ENCODE peak calls at places on chromosomes 11 and 22, in five cellular contexts. M is fibroblast of villous mesenchyme, D is GM12865, E is epithelial cell of esophagus, J is choroid plexus epithelial cell. Q is an unnamed sample.

GRCh38 chr11:111449696-111450479 is 62.3 kb downstream of the BTG4 start:
- DNase-seq in M (no peak), D (no peak), E (no peak), J (no peak), Q (no peak)

GRCh38 chr22:10961043-10961860 is 4566.7 kb upstream of the OR11H1 start:
- DNase-seq in M (no peak), D (no peak), E (no peak), J (no peak), Q (no peak)

GRCh38 chr11:1049911-1050580 is 13.5 kb upstream of the MUC6 start:
- DNase-seq in M (no peak), D (no peak), E (no peak), J (no peak), Q (no peak)

GRCh38 chr11:12150831-12151382 is 40.5 kb downstream of the MICAL2 start:
- DNase-seq in M (peak; percentile 95), D (no peak), E (peak; percentile 53), J (peak; percentile 87), Q (peak; percentile 55)

GRCh38 chr11:69205125-69205928 is 49.6 kb downstream of the SMIM38 start:
- DNase-seq in M (no peak), D (no peak), E (no peak), J (no peak), Q (no peak)

GRCh38 chr11:94330789-94331188 is 26.4 kb downstream of the IZUMO1R start:
- DNase-seq in M (peak; percentile 4), D (no peak), E (peak; percentile 83), J (no peak), Q (no peak)

GRCh38 chr11:95884364-95884763 is 39.5 kb downstream of the MTMR2 start:
- DNase-seq in M (peak; percentile 68), D (no peak), E (peak; percentile 80), J (peak; percentile 81), Q (peak; percentile 45)

GRCh38 chr22:45777046-45777851 is 105.6 kb downstream of the ATXN10 start:
- DNase-seq in M (no peak), D (no peak), E (peak; percentile 79), J (peak; percentile 50), Q (no peak)

GRCh38 chr22:48099671-48100070 is 1337.2 kb downstream of the TBC1D22A start:
- DNase-seq in M (no peak), D (no peak), E (no peak), J (no peak), Q (no peak)

GRCh38 chr22:49943405-49943765 is 17.2 kb upstream of the PIM3 start:
- DNase-seq in M (no peak), D (no peak), E (no peak), J (no peak), Q (no peak)
- H3K4me3 ChIP-seq in M (no peak overlapping the region), D (no peak overlapping the region), E (no peak overlapping the region), J (no peak overlapping the region), Q (no peak overlapping the region)

DNA sequence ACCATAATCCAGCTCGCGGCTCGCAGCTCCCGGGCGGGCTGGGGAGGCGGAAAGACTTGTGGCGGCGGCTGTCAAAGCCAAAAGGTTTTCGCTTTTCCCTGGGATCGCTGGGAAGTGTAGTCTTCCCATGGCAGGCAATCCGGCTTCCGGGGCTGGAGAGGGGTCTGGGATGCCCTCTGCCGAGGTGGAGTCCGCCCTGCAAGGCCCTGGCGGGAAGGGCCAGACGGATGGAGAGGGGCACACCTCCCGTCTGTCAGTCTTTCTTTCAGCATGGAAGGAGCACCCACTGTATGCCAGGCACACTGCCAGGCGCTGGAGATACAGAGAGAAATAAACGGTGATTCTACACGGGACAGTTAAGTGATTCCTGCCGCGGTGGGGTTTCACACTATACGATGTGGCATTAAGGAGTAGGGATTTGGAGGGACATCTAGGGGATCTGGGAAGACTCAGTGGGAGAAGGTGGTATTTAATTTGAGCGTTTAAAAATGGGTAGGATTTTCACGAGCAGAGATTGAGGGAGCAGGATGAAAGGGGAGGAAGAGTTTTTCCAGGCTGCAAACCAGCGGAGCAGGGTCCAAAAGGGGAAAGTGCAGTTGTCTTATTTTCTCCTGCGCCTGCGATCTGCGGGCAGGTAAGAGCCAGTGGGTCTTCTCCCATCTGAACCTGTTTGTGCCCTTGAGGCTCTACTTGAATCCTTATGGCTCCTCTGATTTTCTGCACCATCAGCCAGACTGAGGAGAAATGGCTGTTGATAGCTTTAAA is at the start of gene BACE1:
- DNase-seq in M (peak; percentile 85), D (no peak), E (peak; percentile 74), J (peak; percentile 82), Q (peak; percentile 78)
- TF ChIP-seq CTCF in M (peak; percentile 58), D (no peak), E (peak; percentile 17), J (peak; percentile 53), Q (peak; percentile 55)

GRCh38 chr22:40107244-40107643 is 70.5 kb upstream of the TNRC6B start:
- DNase-seq in M (peak; percentile 28), D (no peak), E (no peak), J (peak; percentile 22), Q (peak; percentile 5)
- H3K4me3 ChIP-seq in M (peak overlapping the region; percentile 36), D (peak overlapping the region; percentile 24), E (no peak overlapping the region), J (peak overlapping the region; percentile 7), Q (no peak overlapping the region)

GRCh38 chr22:35352214-35353111 is 28.4 kb upstream of the HMOX1 start:
- DNase-seq in M (no peak), D (peak; percentile 77), E (no peak), J (no peak), Q (no peak)
- TF ChIP-seq CTCF in M (peak; percentile 7), D (peak; percentile 28), E (no peak), J (no peak), Q (peak; percentile 16)

DNA sequence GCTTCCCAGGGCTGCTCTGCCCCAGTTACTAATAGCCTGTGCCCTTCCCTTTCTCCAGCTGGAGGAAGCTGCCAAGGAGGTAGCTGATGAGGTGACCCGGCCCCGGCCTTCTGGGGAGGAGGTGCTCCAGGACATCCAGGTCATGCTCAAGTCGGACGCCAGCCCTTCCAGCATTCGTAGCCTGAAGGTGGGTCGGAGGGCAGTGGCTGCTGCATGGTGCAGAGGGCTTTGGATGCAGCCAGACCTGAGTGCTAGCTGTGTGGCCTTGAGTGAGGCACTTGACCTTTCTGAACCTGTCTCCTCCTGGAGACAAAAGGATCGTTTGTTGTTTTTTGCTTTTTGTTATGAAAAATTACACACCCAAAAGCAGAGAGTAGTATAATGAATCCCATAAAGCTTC is 3.4 kb downstream of the MCM5 start:
- DNase-seq in M (no peak), D (no peak), E (no peak), J (no peak), Q (no peak)
- H3K4me3 ChIP-seq in M (no peak overlapping the region), D (no peak overlapping the region), E (no peak overlapping the region), J (no peak overlapping the region), Q (no peak overlapping the region)

DNA sequence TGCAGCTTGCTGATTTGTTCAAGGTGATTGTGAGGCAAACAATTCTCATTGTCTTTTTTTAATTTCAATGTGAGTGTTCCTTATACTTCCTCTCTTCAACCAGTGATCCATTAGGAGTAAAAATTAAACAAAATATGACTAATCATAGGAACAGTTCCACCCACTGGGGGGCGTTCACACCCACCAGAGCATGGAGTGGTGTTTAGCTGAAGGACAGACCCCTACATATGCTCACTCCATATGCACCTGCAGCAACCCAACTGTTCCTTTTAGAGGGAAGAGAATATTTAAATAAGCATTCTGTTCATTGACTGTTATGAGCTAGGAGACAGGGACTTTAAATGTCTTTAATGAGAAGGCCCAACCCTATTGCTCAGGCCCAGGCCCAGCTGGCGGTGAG is 78.7 kb upstream of the DRD2 start:
- DNase-seq in M (no peak), D (no peak), E (no peak), J (no peak), Q (no peak)
- TF ChIP-seq CTCF in M (no peak), D (no peak), E (no peak), J (peak; percentile 22), Q (peak; percentile 9)

DNA sequence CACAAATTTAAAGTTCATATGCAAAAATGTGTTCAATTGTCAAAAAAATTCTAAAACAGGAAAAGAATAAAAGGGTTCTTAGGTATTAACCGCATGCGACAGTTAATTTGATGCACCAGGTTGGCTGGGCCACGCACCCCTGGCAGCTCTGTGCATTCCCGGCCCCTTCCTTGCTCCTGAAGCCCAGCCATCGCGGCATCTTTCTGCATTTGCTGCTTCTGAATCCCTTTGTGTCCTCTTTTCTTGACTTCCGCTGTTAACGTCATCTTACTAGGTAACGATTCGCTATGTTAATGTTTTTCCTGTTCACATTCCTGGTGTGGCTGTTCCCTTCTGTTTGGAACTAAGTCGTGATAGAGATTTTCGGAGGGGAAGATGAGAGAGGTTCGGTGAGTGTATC is 7.9 kb upstream of the KLHDC7B start:
- DNase-seq in M (no peak), D (no peak), E (no peak), J (no peak), Q (no peak)
- H3K4me3 ChIP-seq in M (no peak overlapping the region), D (no peak overlapping the region), E (no peak overlapping the region), J (no peak overlapping the region), Q (no peak overlapping the region)